ENCODE peak calls at places on chromosome 12, in five cellular contexts. B, J, R, I and Q are unnamed samples.

GRCh38 chr12:12796928-12797788 is 11.7 kb downstream of the APOLD1 start:
- DNase-seq in B (no peak), J (no peak), R (no peak), I (no peak), Q (no peak)

GRCh38 chr12:4355150-4355842 is 24.2 kb downstream of the FGF23 start:
- DNase-seq in B (no peak), J (no peak), R (no peak), I (no peak), Q (no peak)

GRCh38 chr12:44294649-44295048 is 458.8 kb downstream of the TMEM117 start:
- DNase-seq in B (no peak), J (no peak), R (no peak), I (no peak), Q (no peak)

GRCh38 chr12:26295001-26295400 is 99.6 kb downstream of the SSPN start:
- DNase-seq in B (no peak), J (no peak), R (no peak), I (no peak), Q (no peak)

GRCh38 chr12:7961395-7962188 is 25.6 kb upstream of the SLC2A3 start:
- DNase-seq in B (peak; percentile 49), J (no peak), R (no peak), I (no peak), Q (no peak)

GRCh38 chr12:67911293-67911637 is 78.0 kb upstream of the IFNG-AS1 start:
- DNase-seq in B (peak; percentile 53), J (no peak), R (no peak), I (no peak), Q (no peak)

GRCh38 chr12:104091136-104091535 is 26.8 kb downstream of the HCFC2 start:
- DNase-seq in B (no peak), J (no peak), R (no peak), I (no peak), Q (no peak)

GRCh38 chr12:109995366-109995702 is 834 bp downstream of the GIT2 start:
- DNase-seq in B (no peak), J (no peak), R (no peak), I (peak; percentile 43), Q (no peak)

GRCh38 chr12:57614948-57615500 is 3.8 kb downstream of the ARHGEF25 start:
- DNase-seq in B (no peak), J (no peak), R (no peak), I (no peak), Q (no peak)

DNA sequence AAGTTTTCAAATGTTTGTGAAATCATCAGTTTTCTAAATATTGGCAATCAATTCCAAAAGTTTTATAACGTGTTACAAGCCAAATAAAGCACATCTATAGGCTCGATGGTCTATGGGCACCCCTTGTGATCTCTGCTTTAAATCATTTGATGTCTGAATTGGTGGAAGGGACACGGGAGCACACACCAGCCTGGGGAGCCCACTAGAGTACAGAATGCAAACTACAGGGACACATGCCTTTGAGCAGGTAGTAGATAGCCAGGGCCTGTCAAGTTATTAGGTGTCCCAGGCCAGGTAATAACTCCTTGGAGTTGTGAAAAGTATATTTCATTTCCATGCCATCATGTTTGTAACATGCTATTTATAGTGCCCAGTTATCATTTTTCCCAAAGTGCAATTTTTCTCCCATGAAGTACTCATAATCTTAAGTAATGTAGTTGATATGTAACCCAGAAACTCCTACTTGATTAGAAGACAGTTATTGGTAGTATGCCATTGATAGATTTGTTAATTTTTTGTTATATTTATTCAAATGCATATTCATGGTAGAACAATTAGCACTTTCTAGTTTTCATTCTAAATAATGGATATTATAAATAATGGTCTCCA is 97.0 kb upstream of the FGD4 start:
- DNase-seq in B (no peak), J (no peak), R (peak; percentile 68), I (peak; percentile 35), Q (no peak)
- TF ChIP-seq CTCF in B (peak; percentile 51), J (peak; percentile 20), R (peak; percentile 62), I (peak; percentile 25), Q (peak; percentile 59)

GRCh38 chr12:34345801-34346200 is 323.5 kb downstream of the ALG10 start:
- DNase-seq in B (no peak), J (no peak), R (no peak), I (no peak), Q (no peak)

GRCh38 chr12:34348836-34349672 is 326.8 kb downstream of the ALG10 start:
- DNase-seq in B (no peak), J (no peak), R (no peak), I (no peak), Q (no peak)

GRCh38 chr12:34346372-34347034 is 324.2 kb downstream of the ALG10 start:
- DNase-seq in B (no peak), J (no peak), R (no peak), I (no peak), Q (no peak)

GRCh38 chr12:34348064-34348463 is 325.8 kb downstream of the ALG10 start:
- DNase-seq in B (no peak), J (no peak), R (no peak), I (no peak), Q (no peak)

GRCh38 chr12:34347367-34347766 is 325.1 kb downstream of the ALG10 start:
- DNase-seq in B (no peak), J (no peak), R (peak; percentile 24), I (no peak), Q (no peak)
- TF ChIP-seq CTCF in B (no peak), J (no peak), R (no peak), I (no peak), Q (no peak)

DNA sequence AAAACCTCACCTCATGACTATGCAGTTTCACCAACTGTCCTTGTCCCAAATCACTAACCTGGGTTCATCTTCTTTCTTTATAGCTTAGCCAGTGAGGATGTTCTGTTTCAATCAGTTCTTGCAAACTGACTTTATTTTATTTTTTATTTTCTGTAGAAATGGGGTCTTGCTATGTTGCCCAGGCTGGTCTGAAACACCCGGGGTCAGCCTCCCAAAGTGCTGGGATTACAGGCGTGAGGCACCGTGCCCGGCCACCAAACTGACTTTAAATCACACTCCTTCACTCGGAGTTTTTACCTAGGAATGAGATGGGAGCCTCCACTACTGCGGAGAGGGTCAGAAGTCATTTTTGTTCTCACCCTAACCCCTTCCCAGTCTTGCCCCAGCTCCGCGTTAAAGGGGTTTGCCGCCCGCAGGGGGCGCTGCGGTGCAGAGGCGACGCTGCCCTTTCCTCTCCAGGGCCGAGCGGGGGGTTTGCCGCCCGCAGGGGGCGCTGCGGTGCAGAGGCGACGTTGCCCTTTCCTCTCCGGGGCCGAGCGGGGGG is 7.0 kb upstream of the B4GALNT3 start:
- DNase-seq in B (no peak), J (no peak), R (no peak), I (peak; percentile 53), Q (no peak)
- TF ChIP-seq CTCF in B (peak; percentile 33), J (peak; percentile 63), R (no peak), I (peak; percentile 28), Q (no peak)

GRCh38 chr12:6177593-6178358 is 22.4 kb upstream of the CD9 start:
- DNase-seq in B (no peak), J (no peak), R (no peak), I (no peak), Q (no peak)

GRCh38 chr12:6181166-6181565 is 19.0 kb upstream of the CD9 start:
- DNase-seq in B (no peak), J (no peak), R (no peak), I (no peak), Q (no peak)

GRCh38 chr12:6181583-6182278 is 18.5 kb upstream of the CD9 start:
- DNase-seq in B (peak; percentile 28), J (no peak), R (no peak), I (no peak), Q (no peak)

GRCh38 chr12:6180300-6181051 is 19.7 kb upstream of the CD9 start:
- DNase-seq in B (peak; percentile 75), J (no peak), R (peak; percentile 71), I (no peak), Q (no peak)

DNA sequence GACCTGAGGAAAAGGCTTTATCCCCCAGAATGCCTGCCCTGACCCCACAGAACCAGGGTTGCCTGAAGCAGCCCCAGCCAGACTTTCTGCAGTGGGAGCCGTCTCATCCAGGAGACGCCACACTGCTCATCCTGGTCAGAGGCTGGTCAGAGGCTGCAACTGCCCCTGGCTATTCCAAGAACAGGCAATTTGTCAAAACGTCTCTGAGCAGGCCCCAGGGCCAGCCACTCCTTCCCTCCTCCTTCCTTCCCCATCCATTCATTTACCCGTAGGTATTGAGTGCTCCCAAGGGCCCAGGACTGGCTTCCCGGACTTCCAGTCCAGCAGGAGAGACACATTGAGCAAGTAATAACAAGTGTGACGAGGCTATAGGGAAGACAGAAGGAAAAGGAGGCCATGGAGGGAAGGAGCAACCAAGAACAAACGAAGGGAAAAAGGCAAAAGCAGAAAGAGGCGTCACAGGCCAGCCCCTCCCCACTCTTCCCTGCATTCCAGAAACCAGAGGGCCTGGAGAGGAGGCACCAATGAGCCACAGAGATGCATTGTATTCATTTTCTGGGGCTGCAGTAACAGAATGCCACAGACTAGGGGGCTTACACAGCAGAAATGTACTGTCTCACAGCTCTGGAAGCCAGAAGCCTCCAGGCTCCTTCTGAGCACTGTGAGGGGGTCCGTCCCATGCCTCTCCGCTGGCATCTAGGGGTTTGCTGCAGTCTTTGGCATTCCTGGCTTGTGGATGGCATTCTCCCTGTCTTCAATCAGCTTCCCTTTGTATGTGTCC is 21.0 kb upstream of the CD9 start:
- DNase-seq in B (peak; percentile 56), J (no peak), R (no peak), I (no peak), Q (peak; percentile 37)
- TF ChIP-seq CTCF in B (peak; percentile 25), J (no peak), R (no peak), I (no peak), Q (peak; percentile 38)

GRCh38 chr12:47904647-47905312 is at the start of gene VDR:
- DNase-seq in B (peak; percentile 62), J (peak; percentile 67), R (peak; percentile 93), I (peak; percentile 89), Q (peak; percentile 43)
- TF ChIP-seq CTCF in B (peak; percentile 18), J (no peak), R (peak; percentile 27), I (peak; percentile 33), Q (no peak)

GRCh38 chr12:1536817-1537216 is 57.6 kb downstream of the FBXL14 start:
- DNase-seq in B (no peak), J (no peak), R (no peak), I (no peak), Q (no peak)
- TF ChIP-seq CTCF in B (no peak), J (no peak), R (no peak), I (no peak), Q (no peak)

GRCh38 chr12:2794261-2794735 is 472 bp upstream of the FKBP4 start:
- DNase-seq in B (no peak), J (no peak), R (peak; percentile 55), I (no peak), Q (no peak)

GRCh38 chr12:2794736-2795289 is at the start of gene FKBP4:
- DNase-seq in B (peak; percentile 80), J (peak; percentile 87), R (peak; percentile 94), I (peak; percentile 94), Q (peak; percentile 64)

GRCh38 chr12:2793561-2793960 is 1.2 kb upstream of the FKBP4 start:
- DNase-seq in B (no peak), J (no peak), R (no peak), I (no peak), Q (no peak)

GRCh38 chr12:2792670-2793500 is 1.9 kb upstream of the FKBP4 start:
- DNase-seq in B (no peak), J (no peak), R (no peak), I (no peak), Q (no peak)

GRCh38 chr12:2791086-2791485 is 3.7 kb upstream of the FKBP4 start:
- DNase-seq in B (no peak), J (no peak), R (no peak), I (no peak), Q (no peak)
- TF ChIP-seq CTCF in B (no peak), J (no peak), R (no peak), I (no peak), Q (no peak)